ENCODE peak calls at places on chromosome 14, in eight cellular contexts. P, F, J, S, I, Y, U and V are unnamed samples.

GRCh38 chr14:103136388-103137271 is 13.4 kb downstream of the TNFAIP2 start:
- DNase-seq in P (peak), F (no peak), S (no peak), Y (peak), I (no peak), U (no peak), J (no peak), V (no peak)

GRCh38 chr14:101729382-101729781 is 32.1 kb upstream of the PPP2R5C start:
- DNase-seq in F (no peak), S (no peak), Y (no peak), U (no peak), J (no peak), I (no peak), P (no peak), V (no peak)

GRCh38 chr14:36626150-36626549 is 35.5 kb upstream of the PAX9 start:
- DNase-seq in J (no peak), S (no peak), F (no peak), U (no peak), I (no peak), Y (no peak), P (no peak), V (no peak)

GRCh38 chr14:77638738-77639137 is 22.3 kb upstream of the SPTLC2 start:
- DNase-seq in P (peak), Y (no peak), I (no peak), F (no peak), U (no peak), J (no peak), S (no peak), V (no peak)

GRCh38 chr14:81565441-81566290 is 32.0 kb upstream of the SEL1L start:
- DNase-seq in Y (peak), J (peak), F (no peak), S (no peak), I (no peak), P (peak), U (no peak), V (peak)

GRCh38 chr14:101813833-101814232 is 52.3 kb downstream of the PPP2R5C start:
- DNase-seq in Y (no peak), P (no peak), F (no peak), S (no peak), J (no peak), I (no peak), U (no peak), V (no peak)

GRCh38 chr14:67459336-67459735 is 29.2 kb downstream of the TMEM229B start:
- DNase-seq in U (no peak), P (no peak), J (no peak), S (no peak), Y (no peak), I (no peak), F (no peak), V (no peak)

GRCh38 chr14:104803280-104803915 is 2.5 kb downstream of the ZBTB42 start:
- DNase-seq in S (no peak), Y (no peak), U (no peak), P (no peak), I (no peak), J (no peak), F (no peak), V (no peak)

GRCh38 chr14:105337433-105337832 is 22.9 kb downstream of the PACS2 start:
- DNase-seq in S (no peak), J (no peak), Y (no peak), I (no peak), U (no peak), P (no peak), F (no peak), V (no peak)

GRCh38 chr14:56224179-56224578 is 106.0 kb downstream of the PELI2 start:
- DNase-seq in P (no peak), I (no peak), Y (no peak), U (no peak), J (no peak), F (no peak), S (no peak), V (no peak)

GRCh38 chr14:97458302-97459137 is 661.3 kb downstream of the VRK1 start:
- DNase-seq in F (no peak), U (peak), Y (peak), I (peak), P (no peak), S (no peak), J (no peak), V (peak)

GRCh38 chr14:52885230-52885629 is 65.6 kb downstream of the FERMT2 start:
- DNase-seq in S (no peak), P (peak), I (no peak), F (no peak), J (no peak), Y (no peak), U (no peak), V (no peak)

GRCh38 chr14:88266474-88266873 is 56.6 kb downstream of the KCNK10 start:
- DNase-seq in U (no peak), P (no peak), Y (no peak), J (no peak), F (no peak), I (no peak), S (no peak), V (no peak)

GRCh38 chr14:77458249-77458950 is 507 bp downstream of the AHSA1 start:
- DNase-seq in S (peak), P (peak), J (no peak), U (no peak), F (no peak), I (no peak), Y (peak), V (peak)

GRCh38 chr14:101501858-101502615 is 59.3 kb upstream of the DIO3 start:
- DNase-seq in U (no peak), P (no peak), I (peak), Y (no peak), S (no peak), F (no peak), J (no peak), V (no peak)

GRCh38 chr14:65006251-65006721 is 19.6 kb downstream of the FNTB start:
- DNase-seq in J (no peak), U (no peak), I (no peak), F (no peak), Y (no peak), P (no peak), S (no peak), V (no peak)

GRCh38 chr14:69079188-69079742 is 73.7 kb downstream of the DCAF5 start:
- DNase-seq in U (no peak), F (no peak), S (no peak), P (peak), Y (no peak), I (no peak), J (no peak), V (no peak)

GRCh38 chr14:104895207-104895785 is 29.4 kb upstream of the PLD4 start:
- DNase-seq in P (no peak), F (peak), J (no peak), S (no peak), U (no peak), Y (no peak), I (peak), V (no peak)

GRCh38 chr14:102323102-102323501 is 3.6 kb downstream of the ZNF839 start:
- DNase-seq in S (no peak), P (peak), Y (peak), F (peak), U (peak), I (no peak), J (peak), V (peak)

GRCh38 chr14:65791551-65791981 is 379.0 kb downstream of the FUT8 start:
- DNase-seq in Y (no peak), I (no peak), J (no peak), P (peak), U (no peak), S (no peak), F (no peak), V (no peak)

GRCh38 chr14:24395609-24396580 is 2.9 kb upstream of the NYNRIN start:
- DNase-seq in P (no peak), Y (no peak), J (no peak), S (no peak), U (no peak), I (no peak), F (no peak), V (no peak)

GRCh38 chr14:68473050-68473449 is 319.8 kb downstream of the ZFP36L1 start:
- DNase-seq in P (no peak), J (no peak), I (no peak), U (no peak), Y (no peak), S (no peak), F (no peak), V (no peak)

GRCh38 chr14:74836251-74836957 is 39.5 kb downstream of the PROX2 start:
- DNase-seq in Y (no peak), U (no peak), P (no peak), J (no peak), I (no peak), F (no peak), S (no peak), V (no peak)

GRCh38 chr14:34086358-34086757 is 135.5 kb upstream of the EGLN3 start:
- DNase-seq in I (no peak), J (no peak), Y (no peak), F (no peak), S (no peak), P (no peak), U (no peak), V (no peak)

GRCh38 chr14:79549515-79549914 is 661.8 kb downstream of the DIO2 start:
- DNase-seq in F (no peak), S (no peak), J (no peak), U (no peak), Y (no peak), I (no peak), P (peak), V (no peak)

GRCh38 chr14:52313493-52313881 is 625 bp upstream of the PTGER2 start:
- DNase-seq in I (no peak), U (no peak), S (no peak), P (peak), J (no peak), Y (no peak), F (no peak), V (no peak)